ENCODE peak calls at places on chromosomes 1 and 21, in five cellular contexts. R is H9, L is H1, J is mesenchymal stem cell, H is trophoblast cell. N is an unnamed sample.

GRCh38 chr1:180002437-180002836 is 47.8 kb downstream of the CEP350 start:
- DNase-seq in R (no peak), J (no peak), L (no peak), H (no peak), N (no peak)

GRCh38 chr1:70717211-70717610 is 306.1 kb downstream of the CTH start:
- DNase-seq in L (no peak), H (no peak), R (no peak), J (no peak), N (no peak)

GRCh38 chr1:160449494-160449893 is 49.1 kb downstream of the VANGL2 start:
- DNase-seq in R (no peak), J (no peak), L (no peak), H (no peak), N (no peak)

GRCh38 chr1:154431586-154432373 is 26.6 kb downstream of the IL6R start:
- DNase-seq in R (no peak), H (peak; percentile 97), J (peak; percentile 98), L (no peak), N (no peak)

GRCh38 chr1:56197946-56198345 is 381.4 kb downstream of the PLPP3 start:
- DNase-seq in L (no peak), R (no peak), J (no peak), H (peak; percentile 97), N (no peak)

GRCh38 chr1:172980456-172980855 is 70.3 kb downstream of the TNFSF18 start:
- DNase-seq in J (peak; percentile 87), R (no peak), H (no peak), L (no peak), N (no peak)

GRCh38 chr21:33367309-33367973 is 35.8 kb upstream of the IFNGR2 start:
- DNase-seq in J (no peak), R (peak; percentile 76), L (no peak), H (no peak), N (no peak)

GRCh38 chr1:63643926-63644325 is 50.7 kb downstream of the PGM1 start:
- DNase-seq in J (no peak), L (no peak), R (no peak), H (no peak), N (no peak)

GRCh38 chr1:22039594-22040347 is 12.7 kb upstream of the CDC42 start:
- DNase-seq in L (no peak), J (peak; percentile 37), R (peak; percentile 82), H (no peak), N (no peak)

GRCh38 chr1:22832414-22832786 is 121.8 kb downstream of the EPHB2 start:
- DNase-seq in H (peak; percentile 70), L (no peak), J (peak; percentile 76), R (no peak), N (no peak)

GRCh38 chr1:3787347-3787710 is 9.0 kb downstream of the LRRC47 start:
- DNase-seq in J (no peak), L (no peak), H (no peak), R (no peak), N (no peak)

GRCh38 chr1:45971335-45971734 is 161.1 kb downstream of the PIK3R3 start:
- DNase-seq in H (no peak), R (no peak), L (no peak), J (no peak), N (no peak)

GRCh38 chr21:26811031-26811430 is 34.2 kb downstream of the ADAMTS1 start:
- DNase-seq in J (peak; percentile 59), H (peak; percentile 78), L (no peak), R (no peak), N (no peak)

GRCh38 chr1:164895026-164895907 is 336.3 kb downstream of the PBX1 start:
- DNase-seq in L (no peak), R (no peak), J (no peak), H (no peak), N (no peak)

GRCh38 chr1:43205671-43206070 is 33.5 kb downstream of the CFAP57 start:
- DNase-seq in L (no peak), J (peak; percentile 69), R (no peak), H (peak; percentile 9), N (no peak)

GRCh38 chr1:23400324-23401110 is 24.0 kb downstream of the TCEA3 start:
- DNase-seq in J (no peak), H (no peak), R (no peak), L (no peak), N (no peak)

GRCh38 chr1:174693085-174693484 is 245.3 kb downstream of the GPR52 start:
- DNase-seq in J (no peak), L (no peak), R (no peak), H (peak; percentile 64), N (no peak)

GRCh38 chr1:75233302-75233929 is 99.2 kb downstream of the LHX8 start:
- DNase-seq in H (peak; percentile 82), L (no peak), J (peak; percentile 37), R (no peak), N (peak; percentile 38)

GRCh38 chr1:53145942-53146708 is 3.7 kb upstream of the SLC1A7 start:
- DNase-seq in R (no peak), L (no peak), H (peak; percentile 99), J (peak; percentile 100), N (no peak)

GRCh38 chr1:67190942-67191341 is 24.7 kb downstream of the IL23R start:
- DNase-seq in J (no peak), H (no peak), L (no peak), R (no peak), N (no peak)

GRCh38 chr1:205229916-205230700 is 2.4 kb downstream of the TMCC2 start:
- DNase-seq in H (no peak), R (no peak), J (peak; percentile 15), L (no peak), N (no peak)

GRCh38 chr1:16375521-16376359 is 8.7 kb downstream of the SZRD1 start:
- DNase-seq in J (peak; percentile 82), R (no peak), H (peak; percentile 67), L (no peak), N (no peak)

GRCh38 chr1:16372535-16373340 is 5.7 kb downstream of the SZRD1 start:
- DNase-seq in H (no peak), R (no peak), J (no peak), L (no peak), N (no peak)

GRCh38 chr1:16371725-16372124 is 4.7 kb downstream of the SZRD1 start:
- DNase-seq in H (peak; percentile 70), R (no peak), J (peak; percentile 79), L (no peak), N (no peak)

GRCh38 chr1:16376971-16377370 is 9.9 kb downstream of the SZRD1 start:
- DNase-seq in R (no peak), J (no peak), L (no peak), H (no peak), N (no peak)

GRCh38 chr1:16374266-16374665 is 7.2 kb downstream of the SZRD1 start:
- DNase-seq in J (peak; percentile 38), H (no peak), R (no peak), L (no peak), N (no peak)
- H3K27ac ChIP-seq in J (peak overlapping the region; percentile 77), H (no peak overlapping the region), R (no peak overlapping the region), L (no peak overlapping the region), N (peak overlapping the region; percentile 52)

GRCh38 chr1:167734841-167735240 is 13.1 kb downstream of the MPZL1 start:
- DNase-seq in J (no peak), L (no peak), H (no peak), R (no peak), N (no peak)

GRCh38 chr1:167737169-167737568 is 15.4 kb downstream of the MPZL1 start:
- DNase-seq in L (no peak), R (no peak), H (no peak), J (no peak), N (no peak)

GRCh38 chr1:167739752-167740151 is 18.0 kb downstream of the MPZL1 start:
- DNase-seq in R (no peak), L (no peak), J (no peak), H (no peak), N (no peak)

GRCh38 chr1:167734227-167734626 is 12.4 kb downstream of the MPZL1 start:
- DNase-seq in L (no peak), H (no peak), R (no peak), J (no peak), N (no peak)

GRCh38 chr1:167738158-167738557 is 16.4 kb downstream of the MPZL1 start:
- DNase-seq in J (no peak), H (no peak), R (no peak), L (no peak), N (no peak)
- H2BK12ac ChIP-seq in J (no peak overlapping the region), H (no peak overlapping the region), R (no peak overlapping the region), L (no peak overlapping the region), N (no peak overlapping the region)

DNA sequence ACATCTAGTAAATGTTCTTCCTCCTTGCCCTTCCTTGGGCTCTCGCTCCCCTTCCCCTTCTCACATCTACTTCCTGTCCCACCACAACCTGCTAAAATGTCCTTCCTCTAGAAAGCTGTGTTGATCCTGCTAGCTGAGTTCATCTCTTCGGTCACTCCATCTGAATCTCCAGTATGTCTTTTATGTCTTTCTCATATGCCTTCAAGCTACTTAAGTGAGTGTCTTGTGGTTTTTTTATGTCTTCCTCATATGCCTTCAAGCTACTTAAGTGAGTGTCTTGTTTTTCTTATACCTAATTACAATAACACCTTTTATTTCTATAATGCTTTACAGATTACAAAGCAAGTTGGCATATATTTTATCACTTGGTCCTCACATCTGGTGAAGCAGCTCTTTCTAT is 33.9 kb downstream of the CSF1 start:
- DNase-seq in L (no peak), R (no peak), H (no peak), J (no peak), N (no peak)
- H2AFZ ChIP-seq in L (peak overlapping the region; percentile 51), R (no peak overlapping the region), H (no peak overlapping the region), J (no peak overlapping the region), N (no peak overlapping the region)

DNA sequence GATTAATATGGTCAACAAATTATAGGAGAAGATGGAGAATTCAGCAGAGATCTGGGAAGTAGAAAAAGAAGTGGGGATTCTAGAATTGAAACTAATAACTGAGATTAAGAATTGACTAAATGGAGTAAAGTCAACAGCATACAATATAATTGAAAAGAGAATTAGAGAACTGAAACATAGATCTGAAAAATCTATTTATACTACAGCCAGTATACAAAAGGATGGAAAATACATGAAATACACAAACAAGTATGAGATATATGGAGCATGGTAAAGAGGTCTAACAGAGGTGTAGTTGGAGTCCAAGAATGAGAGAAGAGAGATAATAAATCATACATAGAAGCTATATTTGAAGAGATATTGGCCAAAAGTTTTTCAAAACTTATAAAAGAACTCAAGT is 235.2 kb downstream of the FGGY start:
- DNase-seq in H (no peak), R (no peak), L (no peak), J (no peak), N (no peak)
- H3K27ac ChIP-seq in H (no peak overlapping the region), R (no peak overlapping the region), L (no peak overlapping the region), J (no peak overlapping the region), N (no peak overlapping the region)

DNA sequence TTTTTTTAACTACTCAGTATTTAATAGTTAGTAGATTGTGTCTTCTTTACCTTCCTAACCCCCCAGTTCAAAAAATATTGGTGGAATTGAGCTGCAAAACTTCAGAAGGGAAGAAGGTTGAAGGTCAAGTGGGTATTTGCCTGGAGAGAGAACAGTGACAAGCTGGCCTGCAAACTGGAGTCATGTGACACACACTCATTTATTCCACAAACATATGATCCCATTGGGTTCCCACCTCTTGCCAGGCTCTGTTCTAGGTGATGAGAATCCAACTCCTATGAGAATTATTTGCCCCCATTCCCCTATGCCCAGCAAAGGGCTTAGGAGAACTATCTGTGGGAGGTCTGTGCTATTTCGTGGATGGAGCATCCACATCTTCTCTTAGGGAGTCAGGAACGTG is 3.5 kb upstream of the PEF1 start:
- DNase-seq in R (no peak), H (no peak), L (no peak), J (peak; percentile 64), N (no peak)
- H2BK12ac ChIP-seq in R (no peak overlapping the region), H (peak overlapping the region; percentile 93), L (no peak overlapping the region), J (peak overlapping the region; percentile 16), N (no peak overlapping the region)

GRCh38 chr1:5720936-5721335 is 271.3 kb downstream of the NPHP4 start:
- DNase-seq in R (peak; percentile 12), L (no peak), J (no peak), H (no peak), N (no peak)
- H2AFZ ChIP-seq in R (no peak overlapping the region), L (no peak overlapping the region), J (no peak overlapping the region), H (no peak overlapping the region), N (no peak overlapping the region)